ENCODE peak calls at places on chromosome 9, in nine cellular contexts. H is esophagus squamous epithelium; B is kidney; T is HEK293T; D is activated B cell treated with CpG ODN at 0.5 μM for 24 hours; K is activated T-cell treated with anti-CD3 and anti-CD28 coated beads for 48 hours; S is stimulated activated CD4-positive, alpha-beta T cell treated with anti-CD3 and anti-CD28 coated beads, Interleukin-1b, Interleukin-23, amount 100 ng/mL, for 24 hours; X is A172; M is type B pancreatic cell. G is an unnamed sample.

GRCh38 chr9:134322781-134323241 is 3.4 kb upstream of the RXRA start:
- DNase-seq in D (no peak), T (no peak), H (no peak), X (no peak), M (no peak), K (no peak), B (peak; percentile 43), S (no peak), G (no peak)

GRCh38 chr9:115498338-115498737 is 380.4 kb upstream of the TNC start:
- DNase-seq in H (no peak), X (peak; percentile 20), T (no peak), B (no peak), K (no peak), S (no peak), D (no peak), M (no peak), G (no peak)

GRCh38 chr9:228929-229695 is 14.4 kb downstream of the DOCK8 start:
- DNase-seq in M (no peak), B (no peak), S (no peak), H (no peak), X (no peak), K (no peak), T (no peak), D (no peak), G (no peak)

GRCh38 chr9:124743686-124744348 is 27.3 kb downstream of the NR6A1 start:
- DNase-seq in K (no peak), T (no peak), M (no peak), X (peak; percentile 26), D (no peak), B (no peak), S (no peak), H (no peak), G (no peak)

GRCh38 chr9:680106-680505 is 161.4 kb upstream of the DMRT1 start:
- DNase-seq in M (no peak), D (no peak), S (no peak), K (no peak), X (no peak), B (no peak), H (no peak), T (no peak), G (no peak)

GRCh38 chr9:126853667-126854066 is 6.8 kb upstream of the ZBTB34 start:
- DNase-seq in D (no peak), B (no peak), K (no peak), M (no peak), H (no peak), X (no peak), T (no peak), S (no peak), G (no peak)

GRCh38 chr9:133119039-133119438 is 2.0 kb downstream of the RALGDS start:
- DNase-seq in T (no peak), X (no peak), S (no peak), D (no peak), B (peak; percentile 72), K (no peak), H (no peak), M (no peak), G (no peak)

GRCh38 chr9:107215381-107215780 is 67.7 kb upstream of the RAD23B start:
- DNase-seq in B (no peak), H (no peak), K (no peak), S (no peak), D (no peak), X (peak; percentile 79), M (no peak), T (no peak), G (no peak)

GRCh38 chr9:78971505-78971904 is 600.3 kb upstream of the TLE4 start:
- DNase-seq in X (peak; percentile 38), H (no peak), B (no peak), T (no peak), D (no peak), S (no peak), K (no peak), M (no peak), G (no peak)

GRCh38 chr9:7186175-7186574 is 428.4 kb downstream of the KDM4C start:
- DNase-seq in M (no peak), S (no peak), H (no peak), T (no peak), D (no peak), B (no peak), K (peak; percentile 2), X (no peak), G (no peak)

GRCh38 chr9:101791938-101792337 is 53.5 kb upstream of the GRIN3A start:
- DNase-seq in S (no peak), X (peak; percentile 38), K (no peak), H (no peak), T (peak; percentile 41), M (no peak), D (no peak), B (no peak), G (no peak)

GRCh38 chr9:135906291-135907005 is 898 bp downstream of the CAMSAP1 start:
- DNase-seq in T (no peak), S (no peak), H (no peak), B (no peak), K (no peak), D (peak; percentile 23), M (no peak), X (peak; percentile 45), G (no peak)

GRCh38 chr9:115672477-115673316 is 480.9 kb upstream of the PAPPA start:
- DNase-seq in H (no peak), T (no peak), D (no peak), M (no peak), K (no peak), S (no peak), X (peak; percentile 99), B (no peak), G (no peak)

GRCh38 chr9:115998661-115999060 is 154.9 kb upstream of the PAPPA start:
- DNase-seq in T (no peak), H (no peak), D (no peak), X (no peak), S (no peak), B (no peak), M (no peak), K (no peak), G (no peak)

GRCh38 chr9:129174724-129175514 is 3.1 kb downstream of the IER5L start:
- DNase-seq in T (peak; percentile 70), S (no peak), D (no peak), K (peak; percentile 15), B (peak; percentile 96), M (no peak), X (peak; percentile 78), H (no peak), G (no peak)

GRCh38 chr9:86340356-86341006 is 13.7 kb downstream of the TUT7 start:
- DNase-seq in S (no peak), T (no peak), H (no peak), X (peak; percentile 13), K (no peak), B (no peak), D (no peak), M (no peak), G (no peak)

GRCh38 chr9:133979124-133979920 is 12.8 kb downstream of the VAV2 start:
- DNase-seq in K (no peak), T (no peak), S (no peak), M (no peak), D (peak; percentile 44), H (no peak), B (peak; percentile 89), X (no peak), G (no peak)

GRCh38 chr9:21153688-21154608 is 12.3 kb upstream of the IFNW1 start:
- DNase-seq in H (no peak), S (no peak), B (no peak), T (peak; percentile 55), M (no peak), X (peak; percentile 36), K (no peak), D (no peak), G (no peak)

GRCh38 chr9:91131433-91131839 is 230.3 kb downstream of the AUH start:
- DNase-seq in K (peak; percentile 75), B (no peak), H (no peak), M (no peak), T (no peak), X (peak; percentile 79), D (no peak), S (no peak), G (no peak)

GRCh38 chr9:134984372-134985240 is 66.9 kb upstream of the FCN1 start:
- DNase-seq in B (peak; percentile 41), T (no peak), X (no peak), D (no peak), H (no peak), K (no peak), S (no peak), M (no peak), G (no peak)

GRCh38 chr9:28598396-28598795 is 1025.1 kb upstream of the C9orf72 start:
- DNase-seq in T (no peak), H (no peak), B (peak; percentile 48), D (no peak), X (no peak), K (no peak), M (no peak), S (no peak), G (no peak)

GRCh38 chr9:130260816-130261765 is 4.5 kb upstream of the HMCN2 start:
- DNase-seq in T (no peak), M (no peak), H (no peak), D (no peak), S (no peak), X (no peak), B (peak; percentile 22), K (no peak), G (no peak)

GRCh38 chr9:133105461-133105770 is 15.6 kb downstream of the RALGDS start:
- DNase-seq in B (peak; percentile 54), M (no peak), S (no peak), K (no peak), X (no peak), T (no peak), H (no peak), D (no peak), G (no peak)

GRCh38 chr9:70061776-70062175 is 18.1 kb downstream of the MAMDC2 start:
- DNase-seq in B (no peak), T (no peak), S (no peak), K (no peak), X (peak; percentile 19), H (no peak), M (no peak), D (no peak), G (no peak)

G was measured in GM18507.